ENCODE peak calls at places on chromosomes 2 and 18, in nine cellular contexts. B, X, Q, Z, P, J, V, T and O are unnamed samples.

GRCh38 chr2:83006991-83007390 is 1452.1 kb downstream of the SUCLG1 start:
- DNase-seq in B (no peak), X (no peak), Q (no peak), Z (no peak), P (no peak), J (no peak), V (no peak), T (no peak), O (no peak)

GRCh38 chr18:6058941-6059340 is 163.6 kb upstream of the TMEM200C start:
- DNase-seq in B (no peak), X (no peak), Q (no peak), Z (no peak), P (peak), J (no peak), V (no peak), T (no peak), O (no peak)

GRCh38 chr2:62452701-62453449 is 53.1 kb downstream of the TMEM17 start:
- DNase-seq in B (no peak), X (no peak), Q (no peak), Z (no peak), P (no peak), J (no peak), V (no peak), T (no peak), O (no peak)

GRCh38 chr2:46645681-46646162 is 166.4 kb downstream of the TMEM247 start:
- DNase-seq in B (no peak), X (no peak), Q (peak), Z (peak), P (no peak), J (no peak), V (no peak), T (no peak), O (peak)

GRCh38 chr2:157825885-157826284 is 50.2 kb downstream of the ACVR1 start:
- DNase-seq in B (no peak), X (no peak), Q (no peak), Z (no peak), P (no peak), J (no peak), V (no peak), T (no peak), O (no peak)

GRCh38 chr2:64873472-64873924 is 115.7 kb upstream of the SLC1A4 start:
- DNase-seq in B (no peak), X (peak), Q (peak), Z (peak), P (peak), J (peak), V (peak), T (no peak), O (peak)

GRCh38 chr2:69387770-69388481 is 899 bp upstream of the GFPT1 start:
- DNase-seq in B (no peak), X (no peak), Q (no peak), Z (peak), P (peak), J (no peak), V (peak), T (no peak), O (peak)

GRCh38 chr2:160268382-160268781 is 68.3 kb upstream of the ITGB6 start:
- DNase-seq in B (no peak), X (no peak), Q (no peak), Z (no peak), P (no peak), J (no peak), V (no peak), T (no peak), O (no peak)

GRCh38 chr2:15425707-15426106 is 135.4 kb downstream of the NBAS start:
- DNase-seq in B (no peak), X (no peak), Q (no peak), Z (no peak), P (no peak), J (no peak), V (no peak), T (peak), O (no peak)

GRCh38 chr18:56402872-56403516 is 235.4 kb downstream of the TXNL1 start:
- DNase-seq in B (no peak), X (no peak), Q (peak), Z (no peak), P (no peak), J (no peak), V (peak), T (no peak), O (no peak)

GRCh38 chr18:57583297-57583835 is 3.1 kb downstream of the FECH start:
- DNase-seq in B (no peak), X (no peak), Q (no peak), Z (peak), P (no peak), J (no peak), V (no peak), T (no peak), O (no peak)

GRCh38 chr18:12044591-12044990 is 49.1 kb upstream of the ANKRD62 start:
- DNase-seq in B (no peak), X (no peak), Q (no peak), Z (no peak), P (no peak), J (no peak), V (no peak), T (no peak), O (no peak)

GRCh38 chr2:169119117-169119770 is 49.9 kb downstream of the DHRS9 start:
- DNase-seq in B (no peak), X (no peak), Q (no peak), Z (no peak), P (no peak), J (no peak), V (no peak), T (no peak), O (no peak)

GRCh38 chr18:28284132-28284531 is 107.2 kb upstream of the CDH2 start:
- DNase-seq in B (no peak), X (no peak), Q (no peak), Z (no peak), P (no peak), J (no peak), V (no peak), T (no peak), O (no peak)

GRCh38 chr2:193240752-193241151 is 1046.0 kb upstream of the TMEFF2 start:
- DNase-seq in B (no peak), X (no peak), Q (peak), Z (peak), P (peak), J (no peak), V (no peak), T (no peak), O (peak)
- TF ChIP-seq CTCF in B (no peak), X (peak), Q (peak), Z (no peak), P (peak), J (peak), V (no peak), T (peak), O (peak)

GRCh38 chr2:191032588-191033429 is 18.8 kb upstream of the STAT1 start:
- DNase-seq in B (no peak), X (no peak), Q (no peak), Z (no peak), P (peak), J (no peak), V (peak), T (no peak), O (peak)

GRCh38 chr2:191026377-191026776 is 12.4 kb upstream of the STAT1 start:
- DNase-seq in B (no peak), X (no peak), Q (no peak), Z (no peak), P (no peak), J (no peak), V (no peak), T (no peak), O (no peak)

GRCh38 chr2:191029280-191029908 is 15.4 kb upstream of the STAT1 start:
- DNase-seq in B (no peak), X (no peak), Q (no peak), Z (no peak), P (no peak), J (no peak), V (no peak), T (no peak), O (no peak)

GRCh38 chr2:191031256-191031655 is 17.3 kb upstream of the STAT1 start:
- DNase-seq in B (no peak), X (no peak), Q (no peak), Z (no peak), P (no peak), J (no peak), V (peak), T (no peak), O (no peak)

DNA sequence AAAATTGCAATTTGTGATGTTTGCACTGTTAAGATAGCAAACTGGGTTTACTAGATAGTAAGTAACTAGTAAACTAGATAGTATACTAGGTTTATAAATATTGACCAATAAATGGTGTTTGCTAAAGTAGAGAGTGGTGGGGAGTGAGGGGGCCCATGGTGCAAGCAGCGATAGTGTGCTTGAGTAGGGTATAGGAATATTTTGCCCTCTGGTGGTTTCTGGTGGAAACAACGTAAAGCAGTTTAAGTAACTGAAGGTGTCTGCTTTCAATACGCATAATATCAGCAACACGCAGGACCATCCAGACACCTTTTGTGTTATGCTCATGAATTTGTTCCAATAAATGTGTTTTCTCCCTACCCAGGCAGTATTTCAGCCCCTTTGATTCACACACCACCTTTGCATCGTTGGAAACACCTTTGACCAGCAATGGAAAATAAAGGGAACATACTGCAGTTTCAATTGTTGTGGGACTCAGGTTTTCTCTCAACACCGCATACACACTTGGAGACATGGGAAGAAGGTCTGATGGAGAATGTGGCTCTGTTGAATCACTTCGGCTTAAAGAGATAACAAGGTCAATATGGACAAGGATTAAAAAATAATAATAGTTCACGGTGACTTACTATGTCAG is 16.7 kb upstream of the STAT1 start:
- DNase-seq in B (no peak), X (peak), Q (peak), Z (peak), P (peak), J (no peak), V (peak), T (no peak), O (peak)
- TF ChIP-seq MAX in B (no peak), X (no peak), Q (no peak), Z (no peak), P (no peak), J (no peak), V (no peak), T (no peak), O (no peak)

GRCh38 chr2:174333017-174333501 is 1.7 kb upstream of the SP9 start:
- DNase-seq in B (no peak), X (no peak), Q (peak), Z (no peak), P (no peak), J (no peak), V (no peak), T (no peak), O (no peak)
- TF ChIP-seq CTCF in B (no peak), X (no peak), Q (no peak), Z (no peak), P (no peak), J (no peak), V (no peak), T (no peak), O (no peak)

GRCh38 chr2:133405252-133405651 is 163.0 kb downstream of the NCKAP5 start:
- DNase-seq in B (no peak), X (no peak), Q (no peak), Z (no peak), P (no peak), J (no peak), V (no peak), T (no peak), O (no peak)
- TF ChIP-seq MAX in B (no peak), X (no peak), Q (no peak), Z (no peak), P (no peak), J (no peak), V (no peak), T (no peak), O (no peak)

GRCh38 chr18:44896817-44897216 is 216.1 kb downstream of the SETBP1 start:
- DNase-seq in B (no peak), X (no peak), Q (no peak), Z (no peak), P (no peak), J (no peak), V (no peak), T (no peak), O (no peak)
- TF ChIP-seq CTCF in B (no peak), X (no peak), Q (no peak), Z (no peak), P (no peak), J (no peak), V (no peak), T (no peak), O (no peak)

GRCh38 chr2:29698216-29698615 is 223.2 kb downstream of the ALK start:
- DNase-seq in B (no peak), X (no peak), Q (no peak), Z (no peak), P (no peak), J (no peak), V (no peak), T (no peak), O (no peak)
- TF ChIP-seq MAX in B (no peak), X (no peak), Q (no peak), Z (no peak), P (no peak), J (no peak), V (no peak), T (no peak), O (no peak)

GRCh38 chr2:45602624-45603023 is 8.4 kb downstream of the SRBD1 start:
- DNase-seq in B (no peak), X (no peak), Q (no peak), Z (no peak), P (no peak), J (no peak), V (no peak), T (no peak), O (no peak)

GRCh38 chr2:45595724-45596435 is 15.2 kb downstream of the SRBD1 start:
- DNase-seq in B (no peak), X (no peak), Q (no peak), Z (no peak), P (no peak), J (no peak), V (peak), T (no peak), O (no peak)

GRCh38 chr2:45598545-45598944 is 12.5 kb downstream of the SRBD1 start:
- DNase-seq in B (no peak), X (no peak), Q (no peak), Z (no peak), P (no peak), J (no peak), V (no peak), T (no peak), O (no peak)

GRCh38 chr2:45591073-45591472 is 20.0 kb downstream of the SRBD1 start:
- DNase-seq in B (no peak), X (no peak), Q (no peak), Z (no peak), P (no peak), J (no peak), V (no peak), T (no peak), O (no peak)

GRCh38 chr2:45596761-45597160 is 14.3 kb downstream of the SRBD1 start:
- DNase-seq in B (no peak), X (no peak), Q (no peak), Z (no peak), P (no peak), J (no peak), V (no peak), T (no peak), O (no peak)
- TF ChIP-seq CTCF in B (no peak), X (no peak), Q (no peak), Z (no peak), P (no peak), J (no peak), V (no peak), T (no peak), O (no peak)

GRCh38 chr2:10253596-10254372 is 48.9 kb upstream of the HPCAL1 start:
- DNase-seq in B (no peak), X (peak), Q (no peak), Z (peak), P (no peak), J (no peak), V (no peak), T (no peak), O (peak)
- TF ChIP-seq MAX in B (no peak), X (no peak), Q (no peak), Z (no peak), P (no peak), J (no peak), V (no peak), T (no peak), O (no peak)